ENCODE peak calls at places on chromosomes 6 and 20, in nine cellular contexts. One of them, this sample, is unnamed.

GRCh38 chr20:63215101-63216040 is 560 bp downstream of the YTHDF1 start:
- DNase-seq in activated CD4-positive, alpha-beta T cell treated with anti-CD3 and anti-CD28 coated beads for 36 hours: peak
- DNase-seq in T-cell: no peak
- DNase-seq in body of pancreas: peak
- DNase-seq in HAP-1: peak
- DNase-seq in GM20000: peak
- DNase-seq in M059J: peak
- DNase-seq in stimulated activated CD4-positive, alpha-beta T cell treated with anti-CD3 and anti-CD28 coated beads, Interleukin-2, amount 100 ng/mL, for 24 hours: peak
- DNase-seq in Daoy: peak
- DNase-seq in this sample: peak

GRCh38 chr6:138716017-138716416 is 57.6 kb upstream of the CCDC28A start:
- DNase-seq in activated CD4-positive, alpha-beta T cell treated with anti-CD3 and anti-CD28 coated beads for 36 hours: no peak
- DNase-seq in T-cell: no peak
- DNase-seq in body of pancreas: no peak
- DNase-seq in HAP-1: no peak
- DNase-seq in GM20000: peak
- DNase-seq in M059J: no peak
- DNase-seq in stimulated activated CD4-positive, alpha-beta T cell treated with anti-CD3 and anti-CD28 coated beads, Interleukin-2, amount 100 ng/mL, for 24 hours: no peak
- DNase-seq in Daoy: no peak
- DNase-seq in this sample: no peak

GRCh38 chr6:42909835-42910234 is 6.0 kb upstream of the PTCRA start:
- DNase-seq in activated CD4-positive, alpha-beta T cell treated with anti-CD3 and anti-CD28 coated beads for 36 hours: no peak
- DNase-seq in T-cell: no peak
- DNase-seq in body of pancreas: no peak
- DNase-seq in HAP-1: no peak
- DNase-seq in GM20000: no peak
- DNase-seq in M059J: no peak
- DNase-seq in stimulated activated CD4-positive, alpha-beta T cell treated with anti-CD3 and anti-CD28 coated beads, Interleukin-2, amount 100 ng/mL, for 24 hours: no peak
- DNase-seq in Daoy: no peak
- DNase-seq in this sample: no peak

GRCh38 chr6:170296746-170297576 is 6.1 kb upstream of the DLL1 start:
- DNase-seq in activated CD4-positive, alpha-beta T cell treated with anti-CD3 and anti-CD28 coated beads for 36 hours: peak
- DNase-seq in T-cell: no peak
- DNase-seq in body of pancreas: peak
- DNase-seq in HAP-1: peak
- DNase-seq in GM20000: no peak
- DNase-seq in M059J: no peak
- DNase-seq in stimulated activated CD4-positive, alpha-beta T cell treated with anti-CD3 and anti-CD28 coated beads, Interleukin-2, amount 100 ng/mL, for 24 hours: no peak
- DNase-seq in Daoy: no peak
- DNase-seq in this sample: no peak

GRCh38 chr20:289693-290080 is 863 bp downstream of the C20orf96 start:
- DNase-seq in activated CD4-positive, alpha-beta T cell treated with anti-CD3 and anti-CD28 coated beads for 36 hours: no peak
- DNase-seq in T-cell: no peak
- DNase-seq in body of pancreas: no peak
- DNase-seq in HAP-1: no peak
- DNase-seq in GM20000: no peak
- DNase-seq in M059J: peak
- DNase-seq in stimulated activated CD4-positive, alpha-beta T cell treated with anti-CD3 and anti-CD28 coated beads, Interleukin-2, amount 100 ng/mL, for 24 hours: no peak
- DNase-seq in Daoy: no peak
- DNase-seq in this sample: no peak

GRCh38 chr6:111306104-111306888 is 176.7 kb downstream of the REV3L start:
- DNase-seq in activated CD4-positive, alpha-beta T cell treated with anti-CD3 and anti-CD28 coated beads for 36 hours: no peak
- DNase-seq in T-cell: no peak
- DNase-seq in body of pancreas: no peak
- DNase-seq in HAP-1: no peak
- DNase-seq in GM20000: no peak
- DNase-seq in M059J: no peak
- DNase-seq in stimulated activated CD4-positive, alpha-beta T cell treated with anti-CD3 and anti-CD28 coated beads, Interleukin-2, amount 100 ng/mL, for 24 hours: no peak
- DNase-seq in Daoy: no peak
- DNase-seq in this sample: no peak

GRCh38 chr6:162726997-162727346 is 594 bp downstream of the PRKN start:
- DNase-seq in activated CD4-positive, alpha-beta T cell treated with anti-CD3 and anti-CD28 coated beads for 36 hours: no peak
- DNase-seq in T-cell: no peak
- DNase-seq in body of pancreas: no peak
- DNase-seq in HAP-1: no peak
- DNase-seq in GM20000: no peak
- DNase-seq in M059J: peak
- DNase-seq in stimulated activated CD4-positive, alpha-beta T cell treated with anti-CD3 and anti-CD28 coated beads, Interleukin-2, amount 100 ng/mL, for 24 hours: no peak
- DNase-seq in Daoy: no peak
- DNase-seq in this sample: no peak

GRCh38 chr6:30615958-30616810 is 859 bp downstream of the PPP1R10 start:
- DNase-seq in activated CD4-positive, alpha-beta T cell treated with anti-CD3 and anti-CD28 coated beads for 36 hours: peak
- DNase-seq in T-cell: peak
- DNase-seq in body of pancreas: no peak
- DNase-seq in HAP-1: peak
- DNase-seq in GM20000: no peak
- DNase-seq in M059J: peak
- DNase-seq in stimulated activated CD4-positive, alpha-beta T cell treated with anti-CD3 and anti-CD28 coated beads, Interleukin-2, amount 100 ng/mL, for 24 hours: peak
- DNase-seq in Daoy: no peak
- DNase-seq in this sample: peak

GRCh38 chr20:2114990-2115681 is 13.5 kb downstream of the STK35 start:
- DNase-seq in activated CD4-positive, alpha-beta T cell treated with anti-CD3 and anti-CD28 coated beads for 36 hours: no peak
- DNase-seq in T-cell: no peak
- DNase-seq in body of pancreas: peak
- DNase-seq in HAP-1: no peak
- DNase-seq in GM20000: no peak
- DNase-seq in M059J: no peak
- DNase-seq in stimulated activated CD4-positive, alpha-beta T cell treated with anti-CD3 and anti-CD28 coated beads, Interleukin-2, amount 100 ng/mL, for 24 hours: no peak
- DNase-seq in Daoy: no peak
- DNase-seq in this sample: no peak

GRCh38 chr6:166766769-166767168 is 139.7 kb upstream of the RPS6KA2 start:
- DNase-seq in activated CD4-positive, alpha-beta T cell treated with anti-CD3 and anti-CD28 coated beads for 36 hours: no peak
- DNase-seq in T-cell: no peak
- DNase-seq in body of pancreas: no peak
- DNase-seq in HAP-1: no peak
- DNase-seq in GM20000: no peak
- DNase-seq in M059J: no peak
- DNase-seq in stimulated activated CD4-positive, alpha-beta T cell treated with anti-CD3 and anti-CD28 coated beads, Interleukin-2, amount 100 ng/mL, for 24 hours: no peak
- DNase-seq in Daoy: no peak
- DNase-seq in this sample: no peak

GRCh38 chr20:63453029-63453523 is 19.4 kb downstream of the KCNQ2 start:
- DNase-seq in activated CD4-positive, alpha-beta T cell treated with anti-CD3 and anti-CD28 coated beads for 36 hours: peak
- DNase-seq in T-cell: no peak
- DNase-seq in body of pancreas: no peak
- DNase-seq in HAP-1: no peak
- DNase-seq in GM20000: peak
- DNase-seq in M059J: peak
- DNase-seq in stimulated activated CD4-positive, alpha-beta T cell treated with anti-CD3 and anti-CD28 coated beads, Interleukin-2, amount 100 ng/mL, for 24 hours: no peak
- DNase-seq in Daoy: peak
- DNase-seq in this sample: no peak

GRCh38 chr20:33658510-33658909 is 3.6 kb upstream of the C20orf144 start:
- DNase-seq in activated CD4-positive, alpha-beta T cell treated with anti-CD3 and anti-CD28 coated beads for 36 hours: no peak
- DNase-seq in T-cell: no peak
- DNase-seq in body of pancreas: no peak
- DNase-seq in HAP-1: no peak
- DNase-seq in GM20000: no peak
- DNase-seq in M059J: no peak
- DNase-seq in stimulated activated CD4-positive, alpha-beta T cell treated with anti-CD3 and anti-CD28 coated beads, Interleukin-2, amount 100 ng/mL, for 24 hours: no peak
- DNase-seq in Daoy: no peak
- DNase-seq in this sample: no peak

GRCh38 chr6:37265876-37266275 is 7.9 kb upstream of the TMEM217 start:
- DNase-seq in activated CD4-positive, alpha-beta T cell treated with anti-CD3 and anti-CD28 coated beads for 36 hours: no peak
- DNase-seq in T-cell: no peak
- DNase-seq in body of pancreas: no peak
- DNase-seq in HAP-1: no peak
- DNase-seq in GM20000: no peak
- DNase-seq in M059J: no peak
- DNase-seq in stimulated activated CD4-positive, alpha-beta T cell treated with anti-CD3 and anti-CD28 coated beads, Interleukin-2, amount 100 ng/mL, for 24 hours: no peak
- DNase-seq in Daoy: no peak
- DNase-seq in this sample: no peak

GRCh38 chr20:55586626-55587025 is 418.7 kb downstream of the CBLN4 start:
- DNase-seq in activated CD4-positive, alpha-beta T cell treated with anti-CD3 and anti-CD28 coated beads for 36 hours: no peak
- DNase-seq in T-cell: no peak
- DNase-seq in body of pancreas: no peak
- DNase-seq in HAP-1: no peak
- DNase-seq in GM20000: no peak
- DNase-seq in M059J: no peak
- DNase-seq in stimulated activated CD4-positive, alpha-beta T cell treated with anti-CD3 and anti-CD28 coated beads, Interleukin-2, amount 100 ng/mL, for 24 hours: no peak
- DNase-seq in Daoy: no peak
- DNase-seq in this sample: no peak

GRCh38 chr6:111727798-111728197 is 122.1 kb upstream of the TRAF3IP2 start:
- DNase-seq in activated CD4-positive, alpha-beta T cell treated with anti-CD3 and anti-CD28 coated beads for 36 hours: no peak
- DNase-seq in T-cell: no peak
- DNase-seq in body of pancreas: no peak
- DNase-seq in HAP-1: peak
- DNase-seq in GM20000: no peak
- DNase-seq in M059J: peak
- DNase-seq in stimulated activated CD4-positive, alpha-beta T cell treated with anti-CD3 and anti-CD28 coated beads, Interleukin-2, amount 100 ng/mL, for 24 hours: no peak
- DNase-seq in Daoy: peak
- DNase-seq in this sample: no peak

GRCh38 chr20:46081074-46081473 is 8.7 kb downstream of the NCOA5 start:
- DNase-seq in activated CD4-positive, alpha-beta T cell treated with anti-CD3 and anti-CD28 coated beads for 36 hours: no peak
- DNase-seq in T-cell: no peak
- DNase-seq in body of pancreas: no peak
- DNase-seq in HAP-1: no peak
- DNase-seq in GM20000: no peak
- DNase-seq in M059J: no peak
- DNase-seq in stimulated activated CD4-positive, alpha-beta T cell treated with anti-CD3 and anti-CD28 coated beads, Interleukin-2, amount 100 ng/mL, for 24 hours: no peak
- DNase-seq in Daoy: no peak
- DNase-seq in this sample: no peak

This sample was measured in HT1080.